ENCODE peak calls at places on chromosomes 2 and 18, in six cellular contexts. V is left ventricle myocardium inferior, T is esophagus muscularis mucosa, F is psoas muscle, N is SJSA1, B is tibial artery. I is an unnamed sample.

GRCh38 chr2:66541646-66542045 is 106.7 kb downstream of the MEIS1 start:
- DNase-seq in N (no peak), F (no peak), V (no peak), B (no peak), T (no peak), I (no peak)

GRCh38 chr18:9068346-9068745 is 34.2 kb upstream of the NDUFV2 start:
- DNase-seq in N (no peak), T (no peak), F (no peak), B (no peak), V (no peak), I (peak; percentile 61)

GRCh38 chr2:12284487-12284886 is 432.2 kb upstream of the TRIB2 start:
- DNase-seq in B (no peak), N (no peak), F (no peak), T (no peak), V (no peak), I (no peak)

GRCh38 chr2:120964819-120965218 is 229.2 kb downstream of the GLI2 start:
- DNase-seq in V (no peak), N (no peak), F (no peak), B (no peak), T (no peak), I (no peak)

GRCh38 chr2:222338374-222338773 is 39.6 kb upstream of the PAX3 start:
- DNase-seq in N (no peak), V (no peak), T (no peak), B (no peak), F (no peak), I (no peak)

GRCh38 chr2:43837033-43837432 is 1.6 kb downstream of the ABCG5 start:
- DNase-seq in B (no peak), N (no peak), V (no peak), T (peak; percentile 45), F (no peak), I (no peak)

GRCh38 chr18:32469691-32470131 is 971 bp downstream of the GAREM1 start:
- DNase-seq in F (no peak), T (no peak), N (peak; percentile 44), V (no peak), B (no peak), I (no peak)

GRCh38 chr2:229445013-229445412 is 173.9 kb upstream of the PID1 start:
- DNase-seq in B (peak; percentile 87), V (peak; percentile 41), F (peak; percentile 65), N (peak; percentile 66), T (peak; percentile 94), I (peak; percentile 92)

GRCh38 chr2:40488927-40489677 is 37.2 kb upstream of the SLC8A1 start:
- DNase-seq in T (no peak), B (no peak), V (no peak), N (peak; percentile 40), F (no peak), I (peak; percentile 1)

GRCh38 chr2:113218283-113219091 is 44.7 kb downstream of the PSD4 start:
- DNase-seq in V (peak; percentile 45), N (no peak), F (peak; percentile 58), T (no peak), B (peak; percentile 65), I (no peak)

GRCh38 chr2:190893157-190893556 is 12.5 kb downstream of the GLS start:
- DNase-seq in V (no peak), N (no peak), T (no peak), B (no peak), F (no peak), I (no peak)

GRCh38 chr2:113760400-113760799 is 4.0 kb upstream of the SLC35F5 start:
- DNase-seq in T (no peak), B (no peak), F (no peak), N (no peak), V (no peak), I (no peak)

GRCh38 chr2:38683766-38684165 is 17.9 kb downstream of the GALM start:
- DNase-seq in B (peak; percentile 9), F (no peak), N (no peak), T (no peak), V (no peak), I (no peak)

GRCh38 chr2:26088038-26088643 is 54.3 kb downstream of the RAB10 start:
- DNase-seq in V (no peak), T (no peak), B (no peak), F (no peak), N (no peak), I (no peak)

GRCh38 chr2:9030882-9031645 is 27.6 kb upstream of the MBOAT2 start:
- DNase-seq in N (no peak), B (no peak), F (no peak), T (no peak), V (no peak), I (no peak)

GRCh38 chr2:86035371-86035882 is 70.3 kb downstream of the POLR1A start:
- DNase-seq in T (no peak), B (peak; percentile 51), N (no peak), F (no peak), V (no peak), I (no peak)

GRCh38 chr2:98701230-98701629 is 29.7 kb downstream of the MGAT4A start:
- DNase-seq in F (no peak), B (no peak), N (no peak), T (no peak), V (no peak), I (no peak)

GRCh38 chr2:59217360-59217759 is 976.2 kb upstream of the FANCL start:
- DNase-seq in B (no peak), V (no peak), N (no peak), F (no peak), T (no peak), I (no peak)

GRCh38 chr2:110674620-110675555 is 3.0 kb downstream of the BUB1 start:
- DNase-seq in V (no peak), F (peak; percentile 12), T (no peak), N (peak; percentile 29), B (no peak), I (no peak)

GRCh38 chr2:198188982-198189381 is 384.6 kb downstream of the PLCL1 start:
- DNase-seq in B (no peak), F (no peak), N (no peak), V (no peak), T (no peak), I (no peak)

DNA sequence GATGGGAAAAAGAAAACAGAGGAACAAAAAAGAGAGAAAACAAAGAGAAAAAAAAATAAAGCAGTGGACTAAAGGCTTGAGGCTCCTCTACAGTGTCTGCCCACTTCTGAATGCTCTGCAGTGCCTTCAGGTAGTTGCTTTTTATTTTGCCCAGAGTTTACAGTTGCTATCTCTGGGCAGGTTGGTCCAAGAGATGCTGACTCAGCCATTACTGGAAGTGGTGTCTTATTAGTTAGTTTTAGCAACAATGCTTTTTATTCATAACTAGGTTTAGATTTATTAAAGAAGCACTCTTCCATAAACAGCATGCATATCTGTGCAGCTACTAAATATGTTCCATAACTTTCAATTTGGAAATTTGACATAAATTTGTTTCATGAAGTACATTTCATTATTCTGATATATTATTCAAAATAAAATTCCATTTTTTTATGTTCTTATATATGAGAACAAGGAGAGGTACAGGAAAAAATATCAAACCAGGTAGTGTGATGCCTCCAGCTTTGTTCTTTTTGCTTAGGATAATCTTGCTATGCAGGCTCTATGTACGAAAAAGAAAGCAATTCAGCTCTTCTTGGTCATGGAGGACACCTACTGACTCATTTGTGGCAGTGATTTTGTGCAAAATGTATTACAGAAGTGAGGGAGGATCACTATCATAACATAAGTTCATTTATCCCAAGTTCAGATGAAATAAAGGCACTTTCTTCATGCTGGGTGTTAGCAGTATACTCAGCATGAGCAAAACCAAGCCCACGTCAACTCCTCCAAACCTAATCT is 69.5 kb downstream of the RPIA start:
- DNase-seq in V (no peak), B (no peak), T (no peak), F (no peak), N (no peak), I (no peak)
- H3K9me3 ChIP-seq in V (peaks cover 25% of the 10 kb centered on the region), B (peaks cover 26% of the 10 kb centered on the region), T (peaks cover 22% of the 10 kb centered on the region), F (no peaks in the 10 kb centered on the region), N (no peaks in the 10 kb centered on the region), I (peaks cover 5% of the 10 kb centered on the region)

DNA sequence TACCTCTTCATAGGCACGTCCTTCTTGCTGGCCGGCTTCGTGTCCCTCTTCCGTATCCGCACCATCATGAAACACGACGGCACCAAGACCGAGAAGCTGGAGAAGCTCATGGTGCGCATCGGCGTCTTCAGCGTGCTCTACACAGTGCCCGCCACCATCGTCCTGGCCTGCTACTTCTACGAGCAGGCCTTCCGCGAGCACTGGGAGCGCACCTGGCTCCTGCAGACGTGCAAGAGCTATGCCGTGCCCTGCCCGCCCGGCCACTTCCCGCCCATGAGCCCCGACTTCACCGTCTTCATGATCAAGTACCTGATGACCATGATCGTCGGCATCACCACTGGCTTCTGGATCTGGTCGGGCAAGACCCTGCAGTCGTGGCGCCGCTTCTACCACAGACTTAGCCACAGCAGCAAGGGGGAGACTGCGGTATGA is 2.3 kb downstream of the FZD7 start:
- DNase-seq in V (no peak), B (no peak), F (peak; percentile 25), T (no peak), N (peak; percentile 24), I (no peak)
- H3K4me1 ChIP-seq in V (peaks cover 72% of the 10 kb centered on the region), B (no peaks in the 10 kb centered on the region), F (peaks cover 47% of the 10 kb centered on the region), T (peaks cover 61% of the 10 kb centered on the region), N (peaks cover 66% of the 10 kb centered on the region), I (peaks cover 44% of the 10 kb centered on the region)

DNA sequence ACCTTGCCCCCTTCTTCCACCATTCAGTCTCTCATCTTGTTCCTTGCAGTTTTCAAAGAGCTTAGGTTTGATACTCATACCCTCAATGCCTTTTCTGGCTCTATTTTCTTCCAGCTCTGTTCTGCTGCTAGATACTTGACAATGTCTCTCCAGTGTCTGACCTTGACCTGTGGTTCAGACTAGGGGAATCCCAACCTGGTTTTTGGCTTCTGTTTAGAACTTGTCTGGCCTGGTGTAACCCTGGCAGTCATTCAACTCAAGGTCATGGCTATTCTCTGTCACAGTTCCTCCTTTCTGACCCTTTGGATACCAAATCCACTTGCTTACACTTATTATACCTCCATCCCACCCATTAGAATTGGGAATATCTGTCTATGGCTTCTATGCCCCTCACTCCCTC is 31.8 kb upstream of the IMP4 start:
- DNase-seq in B (no peak), F (no peak), T (no peak), V (no peak), N (no peak), I (no peak)
- H3K9me3 ChIP-seq in B (no peaks in the 10 kb centered on the region), F (no peaks in the 10 kb centered on the region), T (no peaks in the 10 kb centered on the region), V (no peaks in the 10 kb centered on the region), N (no peaks in the 10 kb centered on the region), I (no peaks in the 10 kb centered on the region)

DNA sequence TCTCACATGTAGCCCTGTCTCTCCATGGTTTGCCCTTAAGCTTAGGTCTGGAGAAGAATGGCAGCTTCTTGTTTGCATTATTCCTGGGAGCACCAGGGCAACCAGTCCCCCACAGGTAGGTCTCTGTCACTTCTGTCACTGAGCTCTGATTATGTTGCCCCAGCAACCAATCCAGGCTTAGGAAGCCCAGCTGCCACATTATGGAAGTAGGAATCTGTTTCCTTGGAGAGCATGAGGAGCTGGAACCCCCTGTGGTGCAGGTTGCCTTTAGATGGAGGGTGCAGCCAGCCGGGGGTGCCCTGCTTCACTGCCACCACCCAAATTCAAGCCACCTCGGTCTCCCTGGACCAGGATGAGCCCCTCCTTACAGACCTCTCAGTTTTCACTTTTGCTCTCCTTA is 4.8 kb downstream of the RESP18 start:
- DNase-seq in F (no peak), B (no peak), N (no peak), T (no peak), V (no peak), I (no peak)
- H3K4me1 ChIP-seq in F (no peaks in the 10 kb centered on the region), B (no peaks in the 10 kb centered on the region), N (no peaks in the 10 kb centered on the region), T (no peaks in the 10 kb centered on the region), V (no peaks in the 10 kb centered on the region), I (no peaks in the 10 kb centered on the region)

GRCh38 chr18:79889569-79889968 is 61.9 kb downstream of the SLC66A2 start:
- DNase-seq in T (no peak), B (no peak), F (no peak), N (no peak), V (no peak), I (no peak)
- H3K9me3 ChIP-seq in T (peaks cover 58% of the 10 kb centered on the region), B (peaks cover 31% of the 10 kb centered on the region), F (peaks cover 38% of the 10 kb centered on the region), N (peaks cover 12% of the 10 kb centered on the region), V (peaks cover 72% of the 10 kb centered on the region), I (peaks cover 4% of the 10 kb centered on the region)

I was measured in PC-9.